ENCODE peak calls at places on chromosomes 11 and 22, in seven cellular contexts. One of them, this sample, is unnamed.

GRCh38 chr11:41121600-41121999 is 337.9 kb downstream of the LRRC4C start:
- DNase-seq in fibroblast of mammary gland: no peak
- DNase-seq in heart right ventricle: no peak
- DNase-seq in mesothelial cell of epicardium: no peak
- DNase-seq in psoas muscle: no peak
- DNase-seq in fibroblast of pulmonary artery: no peak
- DNase-seq in Daoy: no peak
- DNase-seq in this sample: no peak

GRCh38 chr11:100927579-100927978 is 202.0 kb downstream of the PGR start:
- DNase-seq in psoas muscle: no peak
- DNase-seq in mesothelial cell of epicardium: no peak
- DNase-seq in heart right ventricle: no peak
- DNase-seq in fibroblast of pulmonary artery: no peak
- DNase-seq in Daoy: no peak
- DNase-seq in fibroblast of mammary gland: no peak
- DNase-seq in this sample: no peak

GRCh38 chr11:2923446-2924375 is 5.5 kb downstream of the PHLDA2 start:
- DNase-seq in fibroblast of pulmonary artery: no peak
- DNase-seq in mesothelial cell of epicardium: no peak
- DNase-seq in psoas muscle: peak; percentile 42
- DNase-seq in Daoy: no peak
- DNase-seq in fibroblast of mammary gland: no peak
- DNase-seq in heart right ventricle: peak; percentile 11
- DNase-seq in this sample: no peak

GRCh38 chr11:24645563-24645962 is 148.7 kb downstream of the LUZP2 start:
- DNase-seq in psoas muscle: no peak
- DNase-seq in Daoy: no peak
- DNase-seq in heart right ventricle: no peak
- DNase-seq in fibroblast of pulmonary artery: no peak
- DNase-seq in mesothelial cell of epicardium: no peak
- DNase-seq in fibroblast of mammary gland: no peak
- DNase-seq in this sample: no peak

GRCh38 chr22:19522190-19522880 is 1.9 kb downstream of the CLDN5 start:
- DNase-seq in fibroblast of mammary gland: no peak
- DNase-seq in Daoy: no peak
- DNase-seq in mesothelial cell of epicardium: no peak
- DNase-seq in heart right ventricle: peak; percentile 71
- DNase-seq in fibroblast of pulmonary artery: no peak
- DNase-seq in psoas muscle: no peak
- DNase-seq in this sample: peak; percentile 90

GRCh38 chr11:104918113-104918824 is 20.0 kb upstream of the CASP12 start:
- DNase-seq in fibroblast of mammary gland: peak; percentile 78
- DNase-seq in mesothelial cell of epicardium: no peak
- DNase-seq in fibroblast of pulmonary artery: peak; percentile 90
- DNase-seq in Daoy: peak; percentile 4
- DNase-seq in psoas muscle: no peak
- DNase-seq in heart right ventricle: no peak
- DNase-seq in this sample: no peak

GRCh38 chr11:119153049-119153818 is 4.4 kb downstream of the ABCG4 start:
- DNase-seq in fibroblast of pulmonary artery: no peak
- DNase-seq in heart right ventricle: no peak
- DNase-seq in mesothelial cell of epicardium: no peak
- DNase-seq in Daoy: no peak
- DNase-seq in fibroblast of mammary gland: no peak
- DNase-seq in psoas muscle: no peak
- DNase-seq in this sample: no peak

GRCh38 chr11:9573775-9574555 is 495 bp downstream of the WEE1 start:
- DNase-seq in mesothelial cell of epicardium: peak; percentile 21
- DNase-seq in fibroblast of mammary gland: no peak
- DNase-seq in heart right ventricle: peak; percentile 31
- DNase-seq in psoas muscle: peak; percentile 56
- DNase-seq in fibroblast of pulmonary artery: peak; percentile 13
- DNase-seq in Daoy: peak; percentile 26
- DNase-seq in this sample: peak; percentile 64

GRCh38 chr11:3220101-3220500 is 1.5 kb upstream of the MRGPRG start:
- DNase-seq in fibroblast of pulmonary artery: no peak
- DNase-seq in heart right ventricle: no peak
- DNase-seq in Daoy: no peak
- DNase-seq in mesothelial cell of epicardium: no peak
- DNase-seq in psoas muscle: no peak
- DNase-seq in fibroblast of mammary gland: no peak
- DNase-seq in this sample: no peak

GRCh38 chr11:74681686-74682651 is 49.3 kb downstream of the CHRDL2 start:
- DNase-seq in mesothelial cell of epicardium: no peak
- DNase-seq in fibroblast of pulmonary artery: no peak
- DNase-seq in fibroblast of mammary gland: no peak
- DNase-seq in heart right ventricle: peak; percentile 63
- DNase-seq in Daoy: peak; percentile 45
- DNase-seq in psoas muscle: peak; percentile 85
- DNase-seq in this sample: peak; percentile 13

GRCh38 chr11:117221775-117222517 is 9.9 kb downstream of the PCSK7 start:
- DNase-seq in heart right ventricle: peak; percentile 61
- DNase-seq in fibroblast of pulmonary artery: peak; percentile 72
- DNase-seq in Daoy: peak; percentile 69
- DNase-seq in mesothelial cell of epicardium: no peak
- DNase-seq in psoas muscle: peak; percentile 87
- DNase-seq in fibroblast of mammary gland: peak; percentile 83
- DNase-seq in this sample: peak; percentile 40

GRCh38 chr11:830295-831131 is 2.2 kb upstream of the CD151 start:
- DNase-seq in psoas muscle: peak; percentile 83
- DNase-seq in heart right ventricle: peak; percentile 84
- DNase-seq in fibroblast of pulmonary artery: peak; percentile 57
- DNase-seq in mesothelial cell of epicardium: no peak
- DNase-seq in fibroblast of mammary gland: no peak
- DNase-seq in Daoy: peak; percentile 89
- DNase-seq in this sample: peak; percentile 88